ENCODE peak calls at places on chromosome 17, in six cellular contexts. V, D, X, I, B and F are unnamed samples. For H3K27me3, the result is how much of the 10 kb centered on the place peaks cover.

GRCh38 chr17:77216435-77216980 is 75.7 kb downstream of the SEC14L1 start:
- DNase-seq in B (no peak), I (no peak), D (no peak), V (no peak), X (no peak), F (no peak)

GRCh38 chr17:4895121-4895520 is 4.2 kb upstream of the C17orf107 start:
- DNase-seq in D (no peak), X (no peak), I (no peak), B (no peak), V (no peak), F (no peak)

GRCh38 chr17:14775761-14776492 is 475.0 kb downstream of the HS3ST3B1 start:
- DNase-seq in I (no peak), D (no peak), X (no peak), B (no peak), V (no peak), F (no peak)

GRCh38 chr17:79947351-79948031 is 88.2 kb downstream of the TBC1D16 start:
- DNase-seq in B (no peak), V (no peak), X (peak), I (no peak), D (no peak), F (no peak)

GRCh38 chr17:38915639-38915995 is 9.8 kb upstream of the LASP1NB start:
- DNase-seq in B (no peak), V (no peak), I (no peak), D (no peak), X (no peak), F (no peak)

GRCh38 chr17:4205917-4206316 is 57.9 kb downstream of the ANKFY1 start:
- DNase-seq in D (no peak), I (no peak), V (no peak), X (no peak), B (no peak), F (no peak)

GRCh38 chr17:30074726-30075125 is 41.9 kb upstream of the NSRP1 start:
- DNase-seq in V (no peak), I (no peak), B (no peak), X (no peak), D (no peak), F (no peak)

GRCh38 chr17:1143573-1143972 is 36.2 kb downstream of the ABR start:
- DNase-seq in D (no peak), X (no peak), B (no peak), I (no peak), V (no peak), F (peak)

GRCh38 chr17:32111141-32111771 is 31.0 kb upstream of the RHOT1 start:
- DNase-seq in V (peak), B (peak), X (peak), D (peak), I (no peak), F (peak)

GRCh38 chr17:62572488-62573469 is 54.7 kb upstream of the MRC2 start:
- DNase-seq in I (no peak), D (peak), X (no peak), B (no peak), V (no peak), F (no peak)

GRCh38 chr17:75827291-75828050 is 16.7 kb downstream of the UNC13D start:
- DNase-seq in D (peak), B (no peak), V (peak), I (peak), X (peak), F (peak)

GRCh38 chr17:47935961-47936360 is 5.4 kb upstream of the PNPO start:
- DNase-seq in X (no peak), I (no peak), B (peak), D (no peak), V (no peak), F (no peak)

GRCh38 chr17:68089881-68090280 is 54.3 kb downstream of the KPNA2 start:
- DNase-seq in X (no peak), I (no peak), D (peak), B (peak), V (peak), F (peak)

GRCh38 chr17:149897-150575 is 12.7 kb downstream of the SCGB1C2 start:
- DNase-seq in D (no peak), B (peak), I (no peak), V (no peak), X (peak), F (no peak)

GRCh38 chr17:55420776-55421178 is 858 bp downstream of the MMD start:
- DNase-seq in I (peak), X (peak), V (peak), B (no peak), D (peak), F (peak)

GRCh38 chr17:35089846-35090193 is 26.3 kb upstream of the RFFL start:
- DNase-seq in D (peak), B (no peak), V (peak), X (no peak), I (peak), F (peak)

GRCh38 chr17:63587770-63588169 is 12.9 kb upstream of the TACO1 start:
- DNase-seq in V (no peak), X (no peak), D (no peak), I (no peak), B (no peak), F (no peak)
- TF ChIP-seq CTCF in V (no peak), X (no peak), D (no peak), I (no peak), B (no peak), F (no peak)

GRCh38 chr17:50276588-50277356 is 2.5 kb downstream of the TMEM92 start:
- DNase-seq in I (no peak), V (no peak), X (peak), B (no peak), D (no peak), F (no peak)

GRCh38 chr17:50279181-50279526 is 4.9 kb downstream of the TMEM92 start:
- DNase-seq in D (no peak), I (no peak), B (peak), V (no peak), X (no peak), F (no peak)

GRCh38 chr17:50275279-50275678 is 1.0 kb downstream of the TMEM92 start:
- DNase-seq in B (no peak), I (no peak), D (no peak), V (no peak), X (no peak), F (no peak)

GRCh38 chr17:50278526-50279180 is 4.4 kb downstream of the TMEM92 start:
- DNase-seq in X (peak), V (no peak), I (no peak), B (no peak), D (no peak), F (no peak)

DNA sequence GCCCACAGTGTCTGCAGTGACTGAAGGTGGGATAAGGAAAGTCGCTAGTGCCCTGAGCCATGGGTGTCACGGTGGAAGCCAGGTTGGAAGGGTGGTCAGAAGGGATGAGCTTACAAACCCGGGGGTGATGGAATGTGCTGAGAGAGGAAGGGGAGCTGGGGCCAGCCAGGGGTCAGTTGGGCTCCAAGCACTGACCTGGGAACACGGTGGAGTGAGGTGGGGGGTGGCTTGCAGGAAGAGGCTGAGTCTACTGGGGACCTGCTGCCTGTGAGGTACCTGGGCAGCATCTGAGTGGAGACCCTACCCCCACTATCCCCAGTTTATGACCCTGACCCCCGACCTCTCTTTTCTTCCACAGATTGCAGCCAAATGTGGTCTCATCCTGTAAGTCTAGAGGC is 3.1 kb downstream of the TMEM92 start:
- DNase-seq in B (no peak), D (no peak), V (no peak), X (no peak), I (no peak), F (no peak)
- H3K27me3 ChIP-seq in B (under half), D (under half), V (under half), X (under half), I (under half), F (under half)

GRCh38 chr17:8986295-8986694 is 20.8 kb upstream of the PIK3R5 start:
- DNase-seq in I (no peak), B (no peak), X (no peak), D (no peak), V (no peak), F (no peak)
- TF ChIP-seq CTCF in I (peak), B (peak), X (no peak), D (no peak), V (no peak), F (no peak)

GRCh38 chr17:61407211-61407911 is 7.7 kb downstream of the TBX2 start:
- DNase-seq in B (no peak), V (no peak), X (peak), I (no peak), D (no peak), F (no peak)
- H3K27me3 ChIP-seq in B (under half), V (half or more), X (under half), I (half or more), D (under half), F (half or more)

DNA sequence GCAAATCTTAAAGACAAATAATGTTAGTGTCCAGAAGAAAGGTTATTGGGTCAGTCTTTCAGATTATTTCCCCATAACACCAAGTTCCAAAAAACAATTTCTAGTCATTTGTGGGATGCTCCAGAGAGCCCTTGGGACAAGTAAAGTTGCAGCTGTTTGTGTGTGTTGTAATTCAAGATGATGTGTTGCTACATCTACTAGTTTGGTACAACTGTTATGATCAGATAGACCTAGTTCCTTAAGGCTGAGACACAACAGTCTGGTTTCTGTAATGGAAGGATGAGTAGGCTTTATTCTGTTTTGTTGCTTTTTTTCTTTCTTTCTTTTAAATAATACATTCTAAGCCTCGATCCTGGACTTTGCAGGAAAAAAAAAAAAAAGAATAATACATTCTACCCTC is 41.9 kb downstream of the PIGL start:
- DNase-seq in I (no peak), D (no peak), B (no peak), V (no peak), X (no peak), F (no peak)
- TF ChIP-seq CTCF in I (no peak), D (no peak), B (no peak), V (no peak), X (no peak), F (no peak)

DNA sequence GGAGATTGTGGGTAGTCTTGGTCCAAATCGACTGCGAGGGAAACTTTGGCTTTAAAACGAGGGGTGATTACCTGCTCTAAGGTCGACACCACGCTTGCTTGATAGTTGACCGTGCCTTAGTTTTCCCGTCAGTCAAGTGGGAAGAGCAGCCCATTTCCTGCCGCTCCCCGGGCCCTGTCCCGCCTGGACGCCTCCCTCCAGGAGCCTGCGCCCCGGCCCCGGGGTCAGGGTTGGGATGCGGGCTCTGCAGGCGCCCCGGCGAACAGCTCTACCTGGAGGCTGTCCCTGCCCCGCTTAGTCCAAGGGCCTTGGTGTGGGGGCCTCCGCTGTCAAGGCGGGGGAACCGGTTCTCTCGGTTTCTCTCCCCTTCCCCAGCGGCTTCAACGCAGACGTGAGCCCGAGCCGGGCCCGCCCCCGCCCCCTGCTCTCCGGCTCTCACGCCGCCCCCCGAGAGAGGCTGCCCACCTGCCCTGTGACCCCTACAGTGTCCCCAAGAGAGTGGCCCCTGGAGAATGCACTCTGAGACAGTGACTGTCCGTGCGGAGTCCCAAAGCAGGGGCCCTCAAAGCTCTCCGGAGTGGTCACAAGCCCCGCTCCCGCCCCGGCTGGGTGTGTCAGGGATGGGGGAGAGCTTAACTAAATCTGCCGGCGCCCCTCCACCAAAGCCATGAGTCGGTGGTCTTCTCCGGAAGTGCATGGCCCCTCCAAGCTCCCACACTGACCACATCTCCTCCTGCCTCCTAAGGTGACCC is 117.4 kb upstream of the SMURF2 start:
- DNase-seq in B (no peak), I (no peak), V (peak), X (no peak), D (no peak), F (peak)
- H3K27me3 ChIP-seq in B (under half), I (under half), V (under half), X (under half), D (under half), F (under half)

DNA sequence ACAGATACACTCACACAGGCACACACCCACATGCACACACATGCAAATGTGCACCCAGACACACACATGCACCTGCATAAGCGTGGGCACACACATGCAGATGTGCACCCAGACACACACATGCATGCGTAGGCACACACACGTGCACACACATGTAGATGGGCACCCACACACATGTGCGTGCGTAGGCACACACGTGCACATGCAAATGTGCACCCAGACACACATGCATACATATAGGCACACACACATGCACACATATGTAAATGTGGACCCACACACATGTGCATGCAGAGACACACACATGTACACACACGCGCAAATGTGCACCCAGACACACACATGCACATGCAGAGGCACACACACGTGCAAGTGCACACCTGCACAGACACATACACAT is 60.3 kb downstream of the MRM1 start:
- DNase-seq in V (no peak), D (no peak), B (no peak), X (no peak), I (no peak), F (no peak)
- TF ChIP-seq CTCF in V (no peak), D (no peak), B (no peak), X (no peak), I (no peak), F (no peak)

GRCh38 chr17:81524865-81525159 is 3.4 kb upstream of the FSCN2 start:
- DNase-seq in B (no peak), I (no peak), D (no peak), X (no peak), V (no peak), F (no peak)

GRCh38 chr17:81526662-81527571 is 1.3 kb upstream of the FSCN2 start:
- DNase-seq in I (no peak), V (no peak), X (no peak), B (no peak), D (no peak), F (no peak)

GRCh38 chr17:81522491-81523125 is 5.6 kb upstream of the FSCN2 start:
- DNase-seq in V (no peak), X (no peak), B (no peak), D (no peak), I (no peak), F (no peak)

GRCh38 chr17:81523139-81524062 is 4.8 kb upstream of the FSCN2 start:
- DNase-seq in B (no peak), X (no peak), I (no peak), D (no peak), V (no peak), F (peak)

DNA sequence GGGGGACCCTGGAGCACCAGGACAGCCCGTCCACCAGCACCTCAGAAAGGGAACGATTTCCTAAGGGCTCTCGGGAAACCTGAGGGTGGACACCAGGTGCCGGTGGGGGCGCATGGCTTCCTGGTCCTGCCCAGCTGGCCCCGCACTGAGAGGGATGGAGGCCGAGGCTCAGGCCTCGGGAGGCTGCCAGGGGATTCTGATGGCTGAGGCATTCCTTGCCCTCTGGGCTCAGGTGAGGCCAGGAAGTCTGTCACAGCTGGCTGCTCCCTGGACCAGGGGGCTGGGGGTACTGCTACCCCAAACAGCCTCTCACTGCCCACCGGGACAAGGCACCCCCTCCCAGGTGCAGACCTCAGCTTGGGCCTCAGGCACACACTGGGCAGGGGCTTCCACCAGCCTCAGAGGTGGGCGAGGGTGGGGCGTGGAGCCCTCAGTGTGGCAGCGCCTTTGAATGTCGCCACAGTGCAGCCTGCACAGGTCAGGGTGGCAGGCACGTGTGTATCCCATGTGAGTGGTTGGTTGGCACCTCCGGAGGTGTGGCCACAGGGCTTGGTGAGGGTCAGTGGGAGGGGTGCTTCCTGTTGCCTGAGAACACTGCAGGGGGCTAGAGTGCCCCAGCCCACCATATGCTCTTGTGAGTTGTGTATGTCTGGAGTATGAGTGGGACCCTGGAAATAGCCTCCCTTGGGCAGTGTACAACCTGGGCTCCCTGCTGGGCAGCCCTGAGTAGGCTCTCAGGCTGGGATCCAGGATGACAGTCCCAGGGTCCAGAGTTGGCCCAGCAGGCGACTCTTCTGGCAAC is 3.9 kb upstream of the FSCN2 start:
- DNase-seq in V (no peak), B (no peak), D (no peak), X (no peak), I (no peak), F (no peak)
- H3K27me3 ChIP-seq in V (half or more), B (under half), D (under half), X (under half), I (under half), F (under half)

GRCh38 chr17:18166894-18167293 is 16.7 kb upstream of the ALKBH5 start:
- DNase-seq in V (no peak), B (no peak), I (no peak), D (no peak), X (peak), F (no peak)
- TF ChIP-seq CTCF in V (no peak), B (peak), I (no peak), D (no peak), X (no peak), F (no peak)

DNA sequence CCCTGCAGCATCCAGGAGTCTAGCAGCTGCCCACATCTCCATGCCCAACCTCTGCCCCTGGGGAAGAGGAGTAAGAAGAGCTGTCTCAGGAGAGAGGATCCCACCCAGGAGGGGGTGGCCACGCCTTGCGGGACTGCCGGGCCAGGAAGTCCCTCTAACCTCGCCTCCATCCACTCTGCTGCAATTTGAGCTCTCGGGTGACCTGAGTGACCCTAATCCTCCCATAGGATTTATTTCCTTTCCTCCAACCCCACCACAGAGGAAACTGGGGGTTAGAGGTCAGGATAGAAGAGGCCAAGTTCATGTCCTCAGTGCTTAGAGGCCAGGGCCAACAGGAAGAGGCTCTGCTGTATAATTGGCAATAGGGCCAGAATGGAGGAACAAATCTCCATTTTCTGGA is 22.6 kb upstream of the NGFR start:
- DNase-seq in V (no peak), X (no peak), I (no peak), D (peak), B (no peak), F (no peak)
- H3K27me3 ChIP-seq in V (half or more), X (under half), I (under half), D (under half), B (half or more), F (half or more)